ENCODE peak calls at places on chromosomes 1 and 21, in eight cellular contexts. A, G, C, T, V, F, D and I are unnamed samples.

GRCh38 chr1:51518033-51518729 is 885 bp downstream of the EPS15 start:
- DNase-seq in A (peak; percentile 58), D (peak; percentile 5), T (peak; percentile 23), C (no peak), F (peak; percentile 31), V (peak; percentile 28), G (peak; percentile 21), I (peak; percentile 58)

GRCh38 chr1:32870615-32871363 is at the start of gene FNDC5:
- DNase-seq in F (peak; percentile 55), G (no peak), A (peak; percentile 54), D (no peak), V (no peak), T (no peak), C (peak; percentile 68), I (no peak)

GRCh38 chr1:201305815-201306214 is 22.5 kb downstream of the PKP1 start:
- DNase-seq in V (no peak), A (no peak), G (no peak), T (no peak), D (no peak), F (no peak), C (no peak), I (peak; percentile 51)

GRCh38 chr1:245179706-245180105 is 24.9 kb downstream of the KIF26B start:
- DNase-seq in F (no peak), A (no peak), C (no peak), D (no peak), V (peak; percentile 40), G (no peak), T (no peak), I (no peak)

GRCh38 chr1:204128964-204129896 is 22.6 kb downstream of the ETNK2 start:
- DNase-seq in V (peak; percentile 61), G (peak; percentile 37), A (peak; percentile 93), C (no peak), D (peak; percentile 70), T (peak; percentile 46), F (peak; percentile 89), I (peak; percentile 85)

GRCh38 chr21:30153697-30154340 is 12.8 kb downstream of the CLDN17 start:
- DNase-seq in C (no peak), G (no peak), A (no peak), V (no peak), F (no peak), D (no peak), T (no peak), I (no peak)

GRCh38 chr1:81717230-81717629 is 83.5 kb upstream of the ADGRL2 start:
- DNase-seq in T (no peak), V (no peak), D (no peak), G (no peak), F (no peak), C (no peak), A (no peak), I (no peak)

GRCh38 chr1:5744911-5745431 is 247.3 kb downstream of the NPHP4 start:
- DNase-seq in D (no peak), T (no peak), F (peak; percentile 6), A (no peak), V (no peak), G (no peak), C (peak; percentile 83), I (peak; percentile 17)

GRCh38 chr1:116529199-116529616 is 41.6 kb downstream of the CD58 start:
- DNase-seq in A (no peak), G (no peak), D (peak; percentile 42), T (peak; percentile 65), F (peak; percentile 66), V (no peak), C (no peak), I (no peak)

GRCh38 chr1:160206421-160207117 is 1.4 kb downstream of the PEA15 start:
- DNase-seq in V (no peak), C (no peak), A (no peak), T (peak; percentile 91), D (peak; percentile 90), F (peak; percentile 96), G (no peak), I (no peak)

GRCh38 chr1:113041569-113042335 is 31.2 kb upstream of the LRIG2 start:
- DNase-seq in A (no peak), F (no peak), D (peak; percentile 74), G (no peak), T (no peak), C (no peak), V (no peak), I (no peak)

GRCh38 chr1:212518188-212518951 is 85.7 kb downstream of the NENF start:
- DNase-seq in T (peak; percentile 13), A (no peak), V (no peak), D (peak; percentile 65), F (peak; percentile 40), G (no peak), C (no peak), I (peak; percentile 73)

GRCh38 chr1:93979718-93980319 is 70.6 kb upstream of the GCLM start:
- DNase-seq in T (peak; percentile 91), D (peak; percentile 95), C (no peak), F (peak; percentile 68), V (no peak), A (no peak), G (no peak), I (no peak)

GRCh38 chr1:56483104-56483503 is 96.3 kb downstream of the PLPP3 start:
- DNase-seq in F (no peak), G (no peak), C (no peak), D (no peak), A (no peak), V (no peak), T (no peak), I (no peak)

GRCh38 chr21:16192900-16193299 is 463.1 kb downstream of the USP25 start:
- DNase-seq in D (peak; percentile 53), C (no peak), G (no peak), T (peak; percentile 73), F (no peak), V (no peak), A (no peak), I (no peak)

GRCh38 chr1:214793708-214794107 is 190.7 kb downstream of the CENPF start:
- DNase-seq in A (no peak), V (no peak), C (no peak), T (no peak), G (no peak), D (no peak), F (no peak), I (no peak)

GRCh38 chr1:165898837-165899236 is 71.4 kb downstream of the UCK2 start:
- DNase-seq in V (no peak), G (no peak), F (peak; percentile 96), D (peak; percentile 96), T (peak; percentile 98), A (no peak), C (no peak), I (no peak)

GRCh38 chr1:91700771-91701493 is 185.0 kb downstream of the TGFBR3 start:
- DNase-seq in G (no peak), A (no peak), T (peak; percentile 43), D (peak; percentile 68), C (no peak), F (peak; percentile 68), V (no peak), I (no peak)

GRCh38 chr1:181353526-181353925 is 129.8 kb upstream of the CACNA1E start:
- DNase-seq in C (no peak), T (no peak), V (no peak), D (no peak), F (no peak), G (no peak), A (no peak), I (no peak)

GRCh38 chr1:31183927-31184554 is 55.6 kb downstream of the NKAIN1 start:
- DNase-seq in A (peak; percentile 69), D (peak; percentile 52), F (peak; percentile 41), T (peak; percentile 15), C (no peak), V (peak; percentile 53), G (no peak), I (no peak)

GRCh38 chr21:28826569-28826968 is 166.1 kb downstream of the LTN1 start:
- DNase-seq in D (no peak), C (no peak), F (no peak), G (no peak), T (peak; percentile 57), A (no peak), V (no peak), I (no peak)

GRCh38 chr1:178510155-178510554 is 2.8 kb upstream of the TEX35 start:
- DNase-seq in V (no peak), D (no peak), A (no peak), C (no peak), G (no peak), F (no peak), T (peak; percentile 45), I (no peak)

GRCh38 chr1:16521288-16521583 is 7.2 kb upstream of the RNU1-1 start:
- DNase-seq in V (no peak), C (no peak), F (no peak), A (no peak), D (no peak), T (no peak), G (no peak), I (no peak)